ENCODE peak calls at places on chromosomes 5 and 9, in nine cellular contexts. O is GM23248; U is CD8-positive, alpha-beta memory T cell; Z is GM23338; N is adrenal gland; W is stomach; Q is tibial artery; L is IMR-90; A is lung. F is an unnamed sample.

GRCh38 chr9:137387034-137387890 is 35.7 kb downstream of the EXD3 start:
- DNase-seq in O (no peak), Z (no peak), L (no peak), W (no peak), U (no peak), A (no peak), Q (peak; percentile 56), N (no peak), F (no peak)

GRCh38 chr5:74017786-74018211 is 391.8 kb downstream of the ARHGEF28 start:
- DNase-seq in Z (no peak), A (no peak), N (peak; percentile 22), W (no peak), U (no peak), O (peak; percentile 89), Q (no peak), L (peak; percentile 47), F (peak; percentile 7)

GRCh38 chr5:172611913-172612312 is 29.1 kb upstream of the NEURL1B start:
- DNase-seq in Z (no peak), O (no peak), Q (peak; percentile 54), N (no peak), W (no peak), L (no peak), A (no peak), U (no peak), F (no peak)

GRCh38 chr5:14200312-14200990 is 57.3 kb downstream of the TRIO start:
- DNase-seq in O (no peak), A (no peak), N (no peak), L (no peak), U (no peak), W (no peak), Z (no peak), Q (no peak), F (no peak)

GRCh38 chr5:83721878-83722779 is 1.5 kb upstream of the HAPLN1 start:
- DNase-seq in Q (peak; percentile 84), L (peak; percentile 63), Z (peak; percentile 85), O (peak; percentile 87), A (no peak), W (peak; percentile 49), N (no peak), U (no peak), F (peak; percentile 11)

GRCh38 chr5:129904667-129905466 is 602 bp downstream of the CHSY3 start:
- DNase-seq in L (no peak), O (peak; percentile 59), Q (peak; percentile 73), A (peak; percentile 30), W (no peak), Z (peak; percentile 45), N (no peak), U (no peak), F (no peak)

GRCh38 chr9:110220809-110221208 is 12.8 kb upstream of the C9orf152 start:
- DNase-seq in O (no peak), N (no peak), W (no peak), U (no peak), Q (no peak), L (no peak), A (no peak), Z (no peak), F (no peak)

GRCh38 chr9:101569736-101570501 is 24.9 kb downstream of the PPP3R2 start:
- DNase-seq in W (no peak), N (no peak), A (no peak), Z (no peak), Q (no peak), U (peak; percentile 41), L (no peak), O (no peak), F (no peak)

GRCh38 chr5:35198096-35198495 is 32.2 kb downstream of the PRLR start:
- DNase-seq in L (peak; percentile 37), Q (peak; percentile 83), N (peak; percentile 88), Z (no peak), A (peak; percentile 80), W (peak; percentile 91), O (peak; percentile 76), U (no peak), F (no peak)

GRCh38 chr5:65163698-65164097 is 318.0 kb downstream of the ADAMTS6 start:
- DNase-seq in W (no peak), N (no peak), Q (no peak), U (no peak), Z (no peak), O (peak; percentile 58), L (peak; percentile 85), A (no peak), F (no peak)

GRCh38 chr9:112858005-112858404 is 32.7 kb downstream of the SLC46A2 start:
- DNase-seq in N (no peak), W (no peak), A (no peak), O (no peak), Z (no peak), Q (no peak), L (no peak), U (no peak), F (no peak)

GRCh38 chr5:140251527-140251973 is 51.4 kb downstream of the PFDN1 start:
- DNase-seq in Q (no peak), O (peak; percentile 96), Z (no peak), A (no peak), N (no peak), W (no peak), U (peak; percentile 28), L (peak; percentile 94), F (no peak)

GRCh38 chr9:96680812-96681499 is 25.8 kb upstream of the PRXL2C start:
- DNase-seq in O (no peak), A (no peak), W (no peak), Z (no peak), U (no peak), N (no peak), L (no peak), Q (no peak), F (no peak)

GRCh38 chr5:1003296-1003937 is 5.2 kb upstream of the NKD2 start:
- DNase-seq in N (peak; percentile 16), O (peak; percentile 28), U (no peak), A (peak; percentile 42), W (peak; percentile 26), Z (no peak), Q (no peak), L (no peak), F (no peak)

GRCh38 chr5:138466058-138466899 is 1.0 kb downstream of the EGR1 start:
- DNase-seq in Z (no peak), U (no peak), O (peak; percentile 64), Q (no peak), W (peak; percentile 75), N (peak; percentile 46), L (peak; percentile 39), A (peak; percentile 40), F (peak; percentile 43)

GRCh38 chr5:121031487-121031886 is 567.4 kb downstream of the PRR16 start:
- DNase-seq in A (no peak), U (no peak), Q (no peak), N (no peak), Z (no peak), L (no peak), W (no peak), O (peak; percentile 16), F (no peak)

GRCh38 chr9:70195456-70195855 is 63.3 kb upstream of the SMC5 start:
- DNase-seq in Q (no peak), N (no peak), L (peak; percentile 62), W (no peak), A (no peak), U (no peak), Z (no peak), O (peak; percentile 73), F (no peak)

GRCh38 chr5:96816430-96816939 is 8.7 kb upstream of the ERAP1 start:
- DNase-seq in O (no peak), Q (no peak), Z (peak; percentile 66), A (no peak), L (no peak), W (no peak), U (peak; percentile 88), N (no peak), F (no peak)

GRCh38 chr9:100307061-100307460 is 45.7 kb downstream of the TEX10 start:
- DNase-seq in L (no peak), U (no peak), N (no peak), A (no peak), Q (no peak), W (no peak), O (no peak), Z (no peak), F (no peak)

GRCh38 chr9:123929870-123930831 is at the start of gene DENND1A:
- DNase-seq in N (peak; percentile 93), Z (peak; percentile 92), Q (peak; percentile 93), A (peak; percentile 88), W (peak; percentile 94), L (peak; percentile 84), O (peak; percentile 93), U (peak; percentile 79), F (peak; percentile 43)
- H3K27ac ChIP-seq in N (peak within 1 kb of the TSS; percentile 59), Z (no peak within 1 kb of the TSS), Q (peak within 1 kb of the TSS; percentile 61), A (peak within 1 kb of the TSS; percentile 64), W (peak within 1 kb of the TSS; percentile 67), L (peak within 1 kb of the TSS; percentile 17), O (peak within 1 kb of the TSS; percentile 30), U (peak within 1 kb of the TSS; percentile 54), F (peak within 1 kb of the TSS; percentile 11)

GRCh38 chr9:124011460-124012301 is at the start of gene LHX2:
- DNase-seq in N (peak; percentile 42), O (peak; percentile 88), Q (peak; percentile 62), W (peak; percentile 37), U (no peak), A (no peak), Z (peak; percentile 98), L (peak; percentile 52), F (no peak)
- H3K27me3 ChIP-seq in N (peaks cover 94% of the 10 kb centered on the region), O (peaks cover 65% of the 10 kb centered on the region), Q (peaks cover 100% of the 10 kb centered on the region), W (peaks cover 100% of the 10 kb centered on the region), U (peaks cover 59% of the 10 kb centered on the region), A (peaks cover 22% of the 10 kb centered on the region), Z (peaks cover 99% of the 10 kb centered on the region), L (peaks cover 97% of the 10 kb centered on the region), F (peaks cover 95% of the 10 kb centered on the region)

DNA sequence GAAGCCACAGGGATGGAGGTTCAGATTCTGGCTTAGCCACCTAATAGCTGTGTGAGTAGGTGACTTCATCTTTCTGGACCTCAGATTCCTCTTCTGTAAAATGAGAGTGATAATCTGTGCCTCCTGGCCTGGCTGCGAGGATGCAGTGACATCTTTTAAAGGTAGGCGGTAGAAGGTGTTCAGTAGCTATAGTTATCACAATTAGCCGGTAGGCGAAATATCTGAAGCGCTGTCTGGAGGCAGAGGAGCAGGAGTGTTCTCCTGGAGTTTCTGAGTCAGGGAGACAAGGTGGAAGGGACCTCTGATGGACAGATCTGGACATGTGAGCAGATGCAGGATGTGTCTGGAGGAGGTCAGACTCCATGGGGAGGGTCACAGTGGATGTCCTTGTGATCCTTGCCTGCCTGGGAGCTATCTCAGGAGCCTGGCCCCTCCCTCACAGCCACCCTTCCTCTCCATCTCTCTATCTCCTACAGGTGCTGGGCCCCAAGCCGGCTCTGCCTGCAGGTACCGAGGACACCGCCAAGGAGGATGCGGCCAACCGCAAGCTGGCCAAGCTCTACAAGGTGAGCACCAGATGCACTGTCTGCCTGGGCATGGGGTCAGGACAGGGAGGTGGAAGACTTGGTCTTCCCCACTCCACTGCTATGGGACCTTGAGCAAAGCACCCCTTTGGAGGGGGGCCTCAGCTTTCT is 45.6 kb downstream of the GSN start:
- DNase-seq in N (no peak), L (no peak), U (no peak), A (no peak), W (no peak), O (no peak), Q (peak; percentile 61), Z (no peak), F (no peak)
- H3K27ac ChIP-seq in N (no peak overlapping the region), L (no peak overlapping the region), U (no peak overlapping the region), A (peak overlapping the region; percentile 4), W (peak overlapping the region; percentile 1), O (no peak overlapping the region), Q (peak overlapping the region; percentile 29), Z (no peak overlapping the region), F (no peak overlapping the region)

DNA sequence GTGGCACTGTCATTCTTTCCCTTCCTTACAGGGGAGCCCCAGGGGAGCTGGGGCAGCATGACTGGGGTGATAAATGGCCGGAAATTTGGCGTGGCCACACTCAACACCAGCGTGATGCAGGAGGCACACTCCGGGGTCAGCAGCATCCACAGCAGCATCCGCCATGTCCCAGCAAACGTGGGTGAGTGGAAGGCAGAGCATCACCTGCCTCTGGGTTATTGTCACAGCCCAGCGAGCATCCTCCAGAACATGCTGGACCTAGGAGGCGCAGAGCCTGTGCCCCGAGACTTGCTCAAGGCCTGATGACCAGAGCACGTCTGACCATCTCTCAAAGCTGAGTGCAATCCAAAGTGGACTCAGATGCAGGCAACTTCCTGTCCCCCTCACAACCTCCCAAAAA is 22.2 kb upstream of the ASS1 start:
- DNase-seq in O (no peak), A (no peak), L (no peak), U (no peak), W (no peak), Q (no peak), Z (no peak), N (no peak), F (no peak)
- H3K27me3 ChIP-seq in O (no peaks in the 10 kb centered on the region), A (no peaks in the 10 kb centered on the region), L (peaks cover 7% of the 10 kb centered on the region), U (no peaks in the 10 kb centered on the region), W (peaks cover 7% of the 10 kb centered on the region), Q (peaks cover 27% of the 10 kb centered on the region), Z (no peaks in the 10 kb centered on the region), N (no peaks in the 10 kb centered on the region), F (peaks cover 14% of the 10 kb centered on the region)